ENCODE peak calls at places on chromosomes 3 and 15, in five cellular contexts. W is right lobe of liver, T is heart left ventricle, K is GM19239, C is T-helper 2 cell. X is an unnamed sample.

GRCh38 chr3:122392868-122393844 is 9.2 kb downstream of the FAM162A start:
- DNase-seq in T (no peak), C (no peak), K (no peak), W (no peak), X (no peak)

GRCh38 chr3:46878796-46879436 is 1.4 kb downstream of the PTH1R start:
- DNase-seq in T (no peak), C (no peak), W (no peak), K (peak), X (no peak)

GRCh38 chr3:183498634-183499033 is 56.9 kb downstream of the KLHL6 start:
- DNase-seq in T (no peak), W (peak), K (no peak), C (no peak), X (no peak)

GRCh38 chr3:56157693-56158092 is 310.6 kb downstream of the ERC2 start:
- DNase-seq in T (peak), C (no peak), W (no peak), K (no peak), X (no peak)

GRCh38 chr15:65086680-65087111 is 10.2 kb downstream of the KBTBD13 start:
- DNase-seq in K (no peak), T (no peak), C (no peak), W (no peak), X (no peak)

GRCh38 chr3:3307491-3307890 is 128.0 kb upstream of the CRBN start:
- DNase-seq in T (no peak), C (no peak), K (no peak), W (no peak), X (no peak)

GRCh38 chr15:39642011-39642640 is 61.2 kb downstream of the THBS1 start:
- DNase-seq in K (no peak), C (no peak), W (no peak), T (no peak), X (no peak)

GRCh38 chr3:171439996-171440395 is 20.2 kb downstream of the TNIK start:
- DNase-seq in C (no peak), W (no peak), T (no peak), K (no peak), X (no peak)

GRCh38 chr3:192869131-192870027 is 48.3 kb downstream of the MB21D2 start:
- DNase-seq in C (no peak), W (no peak), T (peak), K (no peak), X (no peak)

GRCh38 chr15:60569596-60569995 is 90.7 kb upstream of the ICE2 start:
- DNase-seq in C (no peak), T (no peak), K (no peak), W (no peak), X (no peak)

GRCh38 chr3:40583691-40584090 is 58.9 kb downstream of the ZNF621 start:
- DNase-seq in T (no peak), W (peak), C (no peak), K (no peak), X (no peak)

X was measured in NCI-H1436 treated with DMSO at 0.1 percent for 48 hours.